ENCODE peak calls at places on chromosomes 3 and 15, in four cellular contexts. K, R, J and B are unnamed samples.

GRCh38 chr15:30985081-30985531 is 6.3 kb downstream of the MTMR10 start:
- DNase-seq in K (peak; percentile 43), R (no peak), J (no peak), B (no peak)

GRCh38 chr3:180828001-180828720 is 84.3 kb upstream of the FXR1 start:
- DNase-seq in K (no peak), R (no peak), J (no peak), B (no peak)

GRCh38 chr3:73461582-73461981 is 163.2 kb downstream of the PDZRN3 start:
- DNase-seq in K (no peak), R (no peak), J (peak; percentile 53), B (no peak)

GRCh38 chr3:148084931-148085330 is 612.8 kb upstream of the AGTR1 start:
- DNase-seq in K (no peak), R (no peak), J (no peak), B (no peak)

GRCh38 chr15:30984118-30984517 is 7.3 kb downstream of the MTMR10 start:
- DNase-seq in K (no peak), R (no peak), J (no peak), B (no peak)

GRCh38 chr15:91099616-91100560 is at the start of gene SV2B:
- DNase-seq in K (peak; percentile 31), R (no peak), J (no peak), B (peak; percentile 90)

GRCh38 chr3:177673105-177673804 is 476.0 kb upstream of the TBL1XR1 start:
- DNase-seq in K (peak; percentile 46), R (no peak), J (peak; percentile 26), B (no peak)

GRCh38 chr15:43239732-43240491 is 19.1 kb upstream of the EPB42 start:
- DNase-seq in K (no peak), R (no peak), J (no peak), B (no peak)

GRCh38 chr3:136280961-136281360 is 30.8 kb downstream of the PCCB start:
- DNase-seq in K (no peak), R (no peak), J (no peak), B (no peak)

GRCh38 chr3:125123906-125124305 is 68.1 kb upstream of the HEG1 start:
- DNase-seq in K (peak; percentile 16), R (no peak), J (no peak), B (no peak)

GRCh38 chr15:93942140-93942808 is 289.1 kb upstream of the MCTP2 start:
- DNase-seq in K (no peak), R (no peak), J (no peak), B (no peak)

GRCh38 chr15:81752149-81752942 is 293.5 kb downstream of the MEX3B start:
- DNase-seq in K (peak; percentile 80), R (peak; percentile 76), J (peak; percentile 27), B (no peak)

GRCh38 chr15:69087581-69087980 is 72.9 kb upstream of the GLCE start:
- DNase-seq in K (no peak), R (no peak), J (no peak), B (no peak)

GRCh38 chr3:62151591-62151990 is 221.8 kb downstream of the FEZF2 start:
- DNase-seq in K (no peak), R (no peak), J (no peak), B (no peak)

GRCh38 chr3:67640023-67640660 is 14.3 kb downstream of the SUCLG2 start:
- DNase-seq in K (no peak), R (no peak), J (no peak), B (no peak)

GRCh38 chr3:187062526-187063177 is 76.6 kb downstream of the RPL39L start:
- DNase-seq in K (no peak), R (no peak), J (no peak), B (no peak)

GRCh38 chr3:171685116-171685895 is 125.0 kb downstream of the PLD1 start:
- DNase-seq in K (no peak), R (no peak), J (no peak), B (no peak)

GRCh38 chr3:7682822-7683229 is 818.8 kb upstream of the LMCD1 start:
- DNase-seq in K (peak; percentile 57), R (no peak), J (peak; percentile 34), B (no peak)

GRCh38 chr3:130390079-130390478 is 44.6 kb downstream of the COL6A5 start:
- DNase-seq in K (no peak), R (no peak), J (no peak), B (no peak)

GRCh38 chr15:67937153-67937761 is 97.4 kb upstream of the RNU6-1 start:
- DNase-seq in K (no peak), R (no peak), J (no peak), B (no peak)

GRCh38 chr15:78224024-78224413 is 10.3 kb downstream of the ACSBG1 start:
- DNase-seq in K (no peak), R (no peak), J (no peak), B (no peak)

GRCh38 chr15:63408514-63408913 is 26.9 kb upstream of the CA12 start:
- DNase-seq in K (no peak), R (no peak), J (no peak), B (no peak)

GRCh38 chr15:48802867-48803266 is 8.0 kb downstream of the CEP152 start:
- DNase-seq in K (no peak), R (no peak), J (no peak), B (no peak)

GRCh38 chr3:181725830-181726229 is 14.1 kb downstream of the SOX2 start:
- DNase-seq in K (no peak), R (peak; percentile 70), J (no peak), B (no peak)

GRCh38 chr3:134357261-134357913 is 16.9 kb downstream of the AMOTL2 start:
- DNase-seq in K (no peak), R (peak; percentile 58), J (no peak), B (no peak)

GRCh38 chr3:110804856-110805255 is 266.8 kb upstream of the NECTIN3 start:
- DNase-seq in K (no peak), R (no peak), J (no peak), B (no peak)

GRCh38 chr3:196323723-196324122 is 5.7 kb upstream of the DYNLT2B start:
- DNase-seq in K (no peak), R (no peak), J (no peak), B (no peak)

GRCh38 chr3:172446198-172446597 is 2.1 kb downstream of the GHSR start:
- DNase-seq in K (no peak), R (no peak), J (no peak), B (no peak)

GRCh38 chr3:60573494-60573893 is 677.8 kb downstream of the FHIT start:
- DNase-seq in K (no peak), R (no peak), J (no peak), B (no peak)

GRCh38 chr3:60577601-60578000 is 673.7 kb downstream of the FHIT start:
- DNase-seq in K (no peak), R (no peak), J (no peak), B (no peak)

GRCh38 chr3:60571511-60571910 is 679.7 kb downstream of the FHIT start:
- DNase-seq in K (no peak), R (no peak), J (no peak), B (no peak)

GRCh38 chr3:60575726-60576272 is 675.5 kb downstream of the FHIT start:
- DNase-seq in K (no peak), R (no peak), J (no peak), B (no peak)

GRCh38 chr3:60574046-60574769 is 677.0 kb downstream of the FHIT start:
- DNase-seq in K (no peak), R (no peak), J (no peak), B (no peak)
- H3K4me3 ChIP-seq in K (no peak overlapping the region), R (no peak overlapping the region), J (no peak overlapping the region), B (no peak overlapping the region)

DNA sequence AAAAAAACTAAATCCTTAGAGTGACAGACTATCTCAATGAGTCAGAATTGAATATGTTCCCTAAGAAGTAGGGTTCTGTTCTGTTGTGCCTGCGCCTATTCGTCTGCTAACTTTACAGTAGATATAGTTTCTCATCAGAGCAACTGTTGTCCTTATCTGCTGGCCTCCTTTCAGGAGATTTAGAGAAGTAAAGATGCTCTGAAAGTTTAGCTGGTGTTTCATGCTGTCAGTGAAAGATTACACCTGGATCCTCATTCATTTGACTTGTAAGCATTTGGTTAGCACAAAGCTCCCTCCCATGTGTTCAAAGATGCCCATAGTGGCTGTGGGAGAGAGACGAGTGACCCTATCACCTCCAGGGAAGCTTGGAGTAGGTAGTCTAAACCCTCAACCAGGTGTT is 35.0 kb downstream of the SUCNR1 start:
- DNase-seq in K (no peak), R (no peak), J (no peak), B (no peak)
- H3K27ac ChIP-seq in K (no peak overlapping the region), R (no peak overlapping the region), J (no peak overlapping the region), B (no peak overlapping the region)

GRCh38 chr3:47379488-47379899 is 1.3 kb upstream of the PTPN23 start:
- DNase-seq in K (no peak), R (no peak), J (peak; percentile 32), B (no peak)

GRCh38 chr3:47378869-47379268 is 2.0 kb upstream of the PTPN23 start:
- DNase-seq in K (no peak), R (no peak), J (no peak), B (no peak)

GRCh38 chr3:47380026-47380600 is 708 bp upstream of the PTPN23 start:
- DNase-seq in K (no peak), R (no peak), J (no peak), B (no peak)

GRCh38 chr3:47380601-47381316 is at the start of gene PTPN23:
- DNase-seq in K (peak; percentile 97), R (peak; percentile 100), J (peak; percentile 99), B (peak; percentile 99)

GRCh38 chr3:47381317-47382157 is 716 bp downstream of the PTPN23 start:
- DNase-seq in K (peak; percentile 91), R (peak; percentile 94), J (peak; percentile 81), B (peak; percentile 95)
- TF ChIP-seq POLR2A in K (no peak), R (no peak), J (no peak), B (no peak)

GRCh38 chr3:127915115-127915936 is at the start of gene KBTBD12:
- DNase-seq in K (peak; percentile 61), R (peak; percentile 77), J (peak; percentile 23), B (no peak)
- H3K4me3 ChIP-seq in K (peak within 1 kb of the TSS; percentile 52), R (peak within 1 kb of the TSS; percentile 43), J (peak within 1 kb of the TSS; percentile 36), B (peak within 1 kb of the TSS; percentile 65)